ENCODE peak calls at places on chromosomes 11 and 22, in ten cellular contexts. One of them, this sample, is unnamed.

GRCh38 chr11:61345170-61345610 is 12.2 kb downstream of the TKFC start:
- DNase-seq in chondrocyte: no peak
- DNase-seq in tibial artery: no peak
- DNase-seq in pancreas: no peak
- DNase-seq in spleen: no peak
- DNase-seq in cardiac muscle cell: no peak
- DNase-seq in CD4-positive, alpha-beta T cell: no peak
- DNase-seq in neural crest cell: no peak
- DNase-seq in lung: no peak
- DNase-seq in fibroblast of villous mesenchyme: peak
- DNase-seq in this sample: no peak

GRCh38 chr11:39361557-39361956 is 2097.9 kb downstream of the LRRC4C start:
- DNase-seq in tibial artery: no peak
- DNase-seq in neural crest cell: no peak
- DNase-seq in pancreas: no peak
- DNase-seq in CD4-positive, alpha-beta T cell: no peak
- DNase-seq in lung: no peak
- DNase-seq in cardiac muscle cell: no peak
- DNase-seq in chondrocyte: no peak
- DNase-seq in fibroblast of villous mesenchyme: no peak
- DNase-seq in spleen: no peak
- DNase-seq in this sample: no peak

GRCh38 chr11:133064152-133064877 is 468.0 kb downstream of the OPCML start:
- DNase-seq in spleen: peak
- DNase-seq in fibroblast of villous mesenchyme: no peak
- DNase-seq in cardiac muscle cell: peak
- DNase-seq in neural crest cell: peak
- DNase-seq in lung: peak
- DNase-seq in tibial artery: no peak
- DNase-seq in chondrocyte: no peak
- DNase-seq in CD4-positive, alpha-beta T cell: no peak
- DNase-seq in pancreas: peak
- DNase-seq in this sample: peak

GRCh38 chr11:38680746-38681145 is 2082.7 kb upstream of the RAG2 start:
- DNase-seq in spleen: no peak
- DNase-seq in pancreas: no peak
- DNase-seq in lung: no peak
- DNase-seq in cardiac muscle cell: no peak
- DNase-seq in tibial artery: no peak
- DNase-seq in fibroblast of villous mesenchyme: no peak
- DNase-seq in chondrocyte: no peak
- DNase-seq in CD4-positive, alpha-beta T cell: no peak
- DNase-seq in neural crest cell: no peak
- DNase-seq in this sample: no peak

GRCh38 chr11:46357483-46357936 is 10.2 kb downstream of the DGKZ start:
- DNase-seq in chondrocyte: no peak
- DNase-seq in CD4-positive, alpha-beta T cell: no peak
- DNase-seq in tibial artery: no peak
- DNase-seq in neural crest cell: no peak
- DNase-seq in spleen: peak
- DNase-seq in pancreas: peak
- DNase-seq in lung: no peak
- DNase-seq in cardiac muscle cell: no peak
- DNase-seq in fibroblast of villous mesenchyme: no peak
- DNase-seq in this sample: no peak

GRCh38 chr11:1733716-1734351 is 16.6 kb downstream of the IFITM10 start:
- DNase-seq in tibial artery: peak
- DNase-seq in pancreas: no peak
- DNase-seq in lung: no peak
- DNase-seq in chondrocyte: peak
- DNase-seq in fibroblast of villous mesenchyme: no peak
- DNase-seq in cardiac muscle cell: no peak
- DNase-seq in CD4-positive, alpha-beta T cell: no peak
- DNase-seq in spleen: peak
- DNase-seq in neural crest cell: no peak
- DNase-seq in this sample: no peak

GRCh38 chr11:9070740-9071476 is 20.5 kb downstream of the SCUBE2 start:
- DNase-seq in spleen: no peak
- DNase-seq in neural crest cell: no peak
- DNase-seq in CD4-positive, alpha-beta T cell: no peak
- DNase-seq in pancreas: no peak
- DNase-seq in lung: no peak
- DNase-seq in tibial artery: no peak
- DNase-seq in cardiac muscle cell: no peak
- DNase-seq in chondrocyte: no peak
- DNase-seq in fibroblast of villous mesenchyme: no peak
- DNase-seq in this sample: no peak

GRCh38 chr11:58059011-58059358 is 28.2 kb downstream of the OR6Q1 start:
- DNase-seq in cardiac muscle cell: peak
- DNase-seq in pancreas: no peak
- DNase-seq in spleen: no peak
- DNase-seq in chondrocyte: no peak
- DNase-seq in tibial artery: no peak
- DNase-seq in lung: no peak
- DNase-seq in CD4-positive, alpha-beta T cell: no peak
- DNase-seq in neural crest cell: no peak
- DNase-seq in fibroblast of villous mesenchyme: peak
- DNase-seq in this sample: no peak

GRCh38 chr11:27357250-27357649 is 5.8 kb downstream of the CCDC34 start:
- DNase-seq in neural crest cell: no peak
- DNase-seq in fibroblast of villous mesenchyme: no peak
- DNase-seq in cardiac muscle cell: no peak
- DNase-seq in CD4-positive, alpha-beta T cell: no peak
- DNase-seq in spleen: no peak
- DNase-seq in chondrocyte: no peak
- DNase-seq in lung: no peak
- DNase-seq in tibial artery: no peak
- DNase-seq in pancreas: peak
- DNase-seq in this sample: no peak

GRCh38 chr11:529740-530411 is 5.5 kb downstream of the HRAS start:
- DNase-seq in CD4-positive, alpha-beta T cell: no peak
- DNase-seq in spleen: no peak
- DNase-seq in neural crest cell: no peak
- DNase-seq in fibroblast of villous mesenchyme: no peak
- DNase-seq in pancreas: no peak
- DNase-seq in chondrocyte: peak
- DNase-seq in tibial artery: no peak
- DNase-seq in lung: no peak
- DNase-seq in cardiac muscle cell: no peak
- DNase-seq in this sample: no peak

GRCh38 chr22:19012308-19012990 is 76.4 kb upstream of the PRODH start:
- DNase-seq in chondrocyte: no peak
- DNase-seq in spleen: no peak
- DNase-seq in CD4-positive, alpha-beta T cell: no peak
- DNase-seq in fibroblast of villous mesenchyme: no peak
- DNase-seq in pancreas: no peak
- DNase-seq in tibial artery: no peak
- DNase-seq in lung: no peak
- DNase-seq in neural crest cell: no peak
- DNase-seq in cardiac muscle cell: no peak
- DNase-seq in this sample: no peak

GRCh38 chr22:42316988-42317387 is 46.5 kb upstream of the TCF20 start:
- DNase-seq in fibroblast of villous mesenchyme: peak
- DNase-seq in pancreas: no peak
- DNase-seq in chondrocyte: no peak
- DNase-seq in spleen: no peak
- DNase-seq in cardiac muscle cell: peak
- DNase-seq in neural crest cell: no peak
- DNase-seq in tibial artery: no peak
- DNase-seq in CD4-positive, alpha-beta T cell: peak
- DNase-seq in lung: peak
- DNase-seq in this sample: no peak

GRCh38 chr11:112795896-112796686 is 165.1 kb upstream of the NCAM1 start:
- DNase-seq in CD4-positive, alpha-beta T cell: no peak
- DNase-seq in pancreas: no peak
- DNase-seq in lung: no peak
- DNase-seq in neural crest cell: no peak
- DNase-seq in tibial artery: peak
- DNase-seq in fibroblast of villous mesenchyme: no peak
- DNase-seq in spleen: no peak
- DNase-seq in cardiac muscle cell: no peak
- DNase-seq in chondrocyte: no peak
- DNase-seq in this sample: no peak

GRCh38 chr22:37749831-37750595 is 53.2 kb downstream of the TRIOBP start:
- DNase-seq in CD4-positive, alpha-beta T cell: no peak
- DNase-seq in neural crest cell: no peak
- DNase-seq in cardiac muscle cell: peak
- DNase-seq in lung: no peak
- DNase-seq in chondrocyte: no peak
- DNase-seq in pancreas: no peak
- DNase-seq in fibroblast of villous mesenchyme: peak
- DNase-seq in spleen: no peak
- DNase-seq in tibial artery: no peak
- DNase-seq in this sample: no peak

GRCh38 chr22:37751449-37752188 is 54.8 kb downstream of the TRIOBP start:
- DNase-seq in spleen: no peak
- DNase-seq in cardiac muscle cell: no peak
- DNase-seq in lung: no peak
- DNase-seq in fibroblast of villous mesenchyme: no peak
- DNase-seq in CD4-positive, alpha-beta T cell: no peak
- DNase-seq in chondrocyte: no peak
- DNase-seq in tibial artery: no peak
- DNase-seq in pancreas: no peak
- DNase-seq in neural crest cell: no peak
- DNase-seq in this sample: no peak

GRCh38 chr22:37750596-37751162 is 53.8 kb downstream of the TRIOBP start:
- DNase-seq in cardiac muscle cell: no peak
- DNase-seq in CD4-positive, alpha-beta T cell: no peak
- DNase-seq in tibial artery: no peak
- DNase-seq in pancreas: no peak
- DNase-seq in lung: no peak
- DNase-seq in neural crest cell: no peak
- DNase-seq in fibroblast of villous mesenchyme: no peak
- DNase-seq in spleen: no peak
- DNase-seq in chondrocyte: no peak
- DNase-seq in this sample: no peak

GRCh38 chr22:37753746-37754145 is 54.0 kb upstream of the GCAT start:
- DNase-seq in lung: no peak
- DNase-seq in CD4-positive, alpha-beta T cell: no peak
- DNase-seq in fibroblast of villous mesenchyme: no peak
- DNase-seq in pancreas: no peak
- DNase-seq in cardiac muscle cell: no peak
- DNase-seq in neural crest cell: no peak
- DNase-seq in chondrocyte: no peak
- DNase-seq in tibial artery: no peak
- DNase-seq in spleen: no peak
- DNase-seq in this sample: no peak

DNA sequence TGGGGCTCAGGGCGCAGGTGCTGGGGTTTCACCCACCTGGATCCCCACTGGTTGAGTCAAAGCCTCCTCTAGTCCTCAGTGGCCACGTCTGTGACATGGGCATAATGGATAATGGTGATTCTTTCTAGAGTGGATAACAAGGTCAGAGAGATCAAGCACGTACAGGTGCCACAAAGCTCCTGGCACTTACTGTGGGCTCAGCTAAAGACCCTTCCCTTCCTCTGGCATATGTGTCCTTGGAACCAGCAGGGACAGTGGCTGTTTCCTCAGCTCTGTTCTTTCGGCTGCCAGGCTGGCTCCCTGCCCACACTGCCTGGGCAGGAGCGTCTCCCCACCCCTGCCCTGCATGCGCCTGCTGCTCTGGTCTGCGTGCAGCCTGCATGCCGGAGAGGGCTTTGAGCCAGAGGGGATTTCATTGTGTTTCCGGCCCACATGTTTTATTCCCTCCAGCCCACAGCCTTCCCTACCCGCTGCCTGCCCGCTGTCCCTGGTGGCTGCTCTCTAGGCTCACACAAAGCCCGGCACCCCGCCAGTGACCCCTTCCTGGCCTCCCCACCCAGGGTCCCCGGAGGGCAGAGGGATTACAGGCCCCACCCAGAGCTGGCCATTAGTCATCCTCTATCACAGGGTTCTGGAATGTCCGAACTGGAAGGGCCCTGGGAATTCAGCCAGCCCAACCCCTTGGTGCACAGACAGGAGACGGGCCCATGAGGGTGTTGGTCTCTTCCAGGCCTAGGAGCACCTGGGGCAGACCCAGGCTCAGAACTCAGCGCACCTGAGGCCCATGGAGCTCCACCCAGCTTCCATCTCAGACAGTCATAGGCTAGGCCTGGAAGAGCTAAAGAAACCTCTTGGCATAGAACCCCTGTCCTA is 55.3 kb upstream of the GCAT start:
- DNase-seq in fibroblast of villous mesenchyme: peak
- DNase-seq in cardiac muscle cell: peak
- DNase-seq in CD4-positive, alpha-beta T cell: no peak
- DNase-seq in neural crest cell: peak
- DNase-seq in tibial artery: peak
- DNase-seq in spleen: peak
- DNase-seq in chondrocyte: no peak
- DNase-seq in pancreas: peak
- DNase-seq in lung: peak
- DNase-seq in this sample: no peak
- TF ChIP-seq CTCF in fibroblast of villous mesenchyme: peak
- TF ChIP-seq CTCF in cardiac muscle cell: peak
- TF ChIP-seq CTCF in CD4-positive, alpha-beta T cell: no peak
- TF ChIP-seq CTCF in neural crest cell: no peak
- TF ChIP-seq CTCF in tibial artery: peak
- TF ChIP-seq CTCF in spleen: peak
- TF ChIP-seq CTCF in chondrocyte: peak
- TF ChIP-seq CTCF in pancreas: no peak
- TF ChIP-seq CTCF in lung: no peak
- TF ChIP-seq CTCF in this sample: no peak

GRCh38 chr22:32567544-32567943 is 92.9 kb downstream of the FBXO7 start:
- DNase-seq in pancreas: no peak
- DNase-seq in fibroblast of villous mesenchyme: no peak
- DNase-seq in tibial artery: no peak
- DNase-seq in neural crest cell: no peak
- DNase-seq in CD4-positive, alpha-beta T cell: no peak
- DNase-seq in lung: no peak
- DNase-seq in chondrocyte: no peak
- DNase-seq in cardiac muscle cell: no peak
- DNase-seq in spleen: no peak
- DNase-seq in this sample: no peak
- TF ChIP-seq CTCF in pancreas: no peak
- TF ChIP-seq CTCF in fibroblast of villous mesenchyme: no peak
- TF ChIP-seq CTCF in tibial artery: no peak
- TF ChIP-seq CTCF in neural crest cell: no peak
- TF ChIP-seq CTCF in CD4-positive, alpha-beta T cell: no peak
- TF ChIP-seq CTCF in lung: no peak
- TF ChIP-seq CTCF in chondrocyte: no peak
- TF ChIP-seq CTCF in cardiac muscle cell: no peak
- TF ChIP-seq CTCF in spleen: no peak
- TF ChIP-seq CTCF in this sample: no peak

GRCh38 chr22:32660292-32660691 is 141.2 kb upstream of the TIMP3 start:
- DNase-seq in cardiac muscle cell: peak
- DNase-seq in pancreas: peak
- DNase-seq in lung: peak
- DNase-seq in CD4-positive, alpha-beta T cell: peak
- DNase-seq in fibroblast of villous mesenchyme: peak
- DNase-seq in neural crest cell: peak
- DNase-seq in tibial artery: peak
- DNase-seq in spleen: no peak
- DNase-seq in chondrocyte: no peak
- DNase-seq in this sample: peak
- TF ChIP-seq CTCF in cardiac muscle cell: peak
- TF ChIP-seq CTCF in pancreas: peak
- TF ChIP-seq CTCF in lung: peak
- TF ChIP-seq CTCF in CD4-positive, alpha-beta T cell: peak
- TF ChIP-seq CTCF in fibroblast of villous mesenchyme: peak
- TF ChIP-seq CTCF in neural crest cell: peak
- TF ChIP-seq CTCF in tibial artery: peak
- TF ChIP-seq CTCF in spleen: peak
- TF ChIP-seq CTCF in chondrocyte: peak
- TF ChIP-seq CTCF in this sample: peak

GRCh38 chr11:42727879-42728278 is 583.9 kb upstream of the API5 start:
- DNase-seq in pancreas: no peak
- DNase-seq in cardiac muscle cell: no peak
- DNase-seq in lung: no peak
- DNase-seq in fibroblast of villous mesenchyme: no peak
- DNase-seq in chondrocyte: no peak
- DNase-seq in tibial artery: no peak
- DNase-seq in neural crest cell: no peak
- DNase-seq in spleen: no peak
- DNase-seq in CD4-positive, alpha-beta T cell: no peak
- DNase-seq in this sample: no peak
- TF ChIP-seq CTCF in pancreas: no peak
- TF ChIP-seq CTCF in cardiac muscle cell: no peak
- TF ChIP-seq CTCF in lung: no peak
- TF ChIP-seq CTCF in fibroblast of villous mesenchyme: no peak
- TF ChIP-seq CTCF in chondrocyte: no peak
- TF ChIP-seq CTCF in tibial artery: no peak
- TF ChIP-seq CTCF in neural crest cell: no peak
- TF ChIP-seq CTCF in spleen: no peak
- TF ChIP-seq CTCF in CD4-positive, alpha-beta T cell: no peak
- TF ChIP-seq CTCF in this sample: no peak